ENCODE peak calls at places on chromosomes 13 and 19, in ten cellular contexts. E is fibroblast of lung, P is PC-9, K is MM.1S, V is neural progenitor cell, A is GM23248, L is PC-3, M is HCT116, C is astrocyte, Y is H9. W is an unnamed sample.

GRCh38 chr13:97267418-97268059 is 45.4 kb downstream of the MBNL2 start:
- DNase-seq in C (no peak), P (no peak), K (no peak), E (peak), L (no peak), V (peak), A (no peak), M (no peak), Y (peak), W (no peak)

GRCh38 chr13:77002590-77003190 is 10.8 kb downstream of the CLN5 start:
- DNase-seq in K (no peak), V (peak), Y (no peak), C (no peak), P (peak), A (peak), L (peak), M (peak), E (peak), W (peak)

GRCh38 chr13:66519259-66519658 is 710.9 kb downstream of the PCDH9 start:
- DNase-seq in C (no peak), Y (no peak), E (no peak), P (no peak), L (no peak), A (no peak), K (no peak), V (no peak), M (no peak), W (no peak)

GRCh38 chr19:45179063-45179847 is 671 bp downstream of the BLOC1S3 start:
- DNase-seq in C (peak), P (peak), A (peak), L (peak), E (peak), Y (no peak), K (peak), V (peak), M (no peak), W (peak)

GRCh38 chr13:99086869-99087129 is 108.9 kb upstream of the DOCK9 start:
- DNase-seq in C (peak), L (no peak), K (peak), E (peak), V (no peak), Y (peak), P (no peak), A (no peak), M (no peak), W (no peak)

GRCh38 chr13:23021921-23022320 is 158.9 kb upstream of the SGCG start:
- DNase-seq in V (no peak), C (no peak), L (no peak), P (no peak), Y (no peak), M (no peak), A (no peak), E (no peak), K (no peak), W (no peak)

GRCh38 chr13:111211789-111212516 is 96.8 kb downstream of the ARHGEF7 start:
- DNase-seq in M (no peak), C (peak), V (peak), P (no peak), A (no peak), Y (peak), L (no peak), E (peak), K (no peak), W (peak)

GRCh38 chr13:110538632-110539031 is 22.9 kb downstream of the RAB20 start:
- DNase-seq in M (no peak), E (no peak), Y (no peak), C (no peak), L (no peak), A (no peak), P (no peak), V (no peak), K (no peak), W (no peak)

GRCh38 chr13:51687928-51688714 is 103.9 kb downstream of the WDFY2 start:
- DNase-seq in P (no peak), K (no peak), C (no peak), L (no peak), V (peak), E (no peak), A (no peak), Y (no peak), M (no peak), W (no peak)

GRCh38 chr13:23636360-23636759 is 66.1 kb downstream of the TNFRSF19 start:
- DNase-seq in K (no peak), A (no peak), P (no peak), L (no peak), M (no peak), C (no peak), V (no peak), E (no peak), Y (no peak), W (no peak)

GRCh38 chr13:26473571-26474230 is 83.8 kb upstream of the WASF3 start:
- DNase-seq in C (no peak), V (no peak), L (no peak), M (no peak), P (no peak), A (no peak), Y (no peak), K (no peak), E (no peak), W (no peak)

GRCh38 chr13:34657716-34658115 is 284.4 kb upstream of the NBEA start:
- DNase-seq in A (peak), V (no peak), M (no peak), Y (no peak), K (no peak), P (no peak), E (peak), C (peak), L (peak), W (peak)

GRCh38 chr19:21841784-21842097 is 5.8 kb upstream of the ZNF43 start:
- DNase-seq in E (no peak), M (no peak), L (no peak), K (no peak), Y (no peak), A (no peak), P (no peak), V (no peak), C (no peak), W (no peak)

GRCh38 chr19:28641395-28641794 is 571.6 kb downstream of the UQCRFS1 start:
- DNase-seq in L (no peak), Y (no peak), C (no peak), P (no peak), M (no peak), A (peak), K (no peak), E (no peak), V (no peak), W (no peak)

GRCh38 chr13:73720216-73720840 is 413.9 kb downstream of the KLF12 start:
- DNase-seq in V (no peak), Y (no peak), M (no peak), C (peak), E (peak), P (no peak), A (peak), L (no peak), K (no peak), W (peak)

GRCh38 chr13:111129465-111130110 is 14.5 kb downstream of the ARHGEF7 start:
- DNase-seq in L (no peak), K (no peak), M (no peak), E (no peak), A (no peak), P (no peak), V (no peak), Y (no peak), C (no peak), W (no peak)

GRCh38 chr13:104683789-104684188 is 1617.6 kb upstream of the SLC10A2 start:
- DNase-seq in K (no peak), Y (no peak), L (peak), A (no peak), V (peak), E (no peak), C (no peak), M (no peak), P (no peak), W (no peak)

GRCh38 chr19:850221-850978 is 1.7 kb upstream of the ELANE start:
- DNase-seq in L (peak), M (no peak), Y (peak), P (peak), C (peak), A (peak), K (no peak), E (peak), V (peak), W (peak)

GRCh38 chr19:2608602-2608922 is 93.9 kb downstream of the GNG7 start:
- DNase-seq in C (no peak), M (no peak), P (no peak), K (no peak), A (no peak), L (no peak), E (no peak), V (no peak), Y (no peak), W (no peak)

GRCh38 chr13:82636119-82636518 is 1246.2 kb downstream of the SLITRK1 start:
- DNase-seq in E (peak), V (no peak), A (peak), K (no peak), L (peak), C (peak), P (no peak), M (no peak), Y (no peak), W (peak)

GRCh38 chr19:2578391-2578826 is 102.5 kb downstream of the GADD45B start:
- DNase-seq in C (peak), K (no peak), V (peak), M (no peak), L (peak), Y (peak), E (peak), P (peak), A (peak), W (peak)

GRCh38 chr19:48500830-48501445 is 10.7 kb downstream of the LMTK3 start:
- DNase-seq in K (no peak), P (no peak), C (no peak), A (no peak), E (no peak), M (no peak), Y (peak), V (no peak), L (no peak), W (no peak)
- H2AFZ ChIP-seq in K (peak), P (peak), C (no peak), A (no peak), E (no peak), M (no peak), Y (no peak), V (no peak), L (peak), W (peak)

GRCh38 chr13:113970810-113971470 is 2.9 kb downstream of the C13orf46 start:
- DNase-seq in P (peak), K (no peak), C (peak), M (no peak), A (peak), Y (no peak), L (peak), V (no peak), E (peak), W (peak)
- H2AFZ ChIP-seq in P (peak), K (no peak), C (no peak), M (no peak), A (no peak), Y (no peak), L (peak), V (no peak), E (no peak), W (no peak)

GRCh38 chr13:113419531-113420183 is 33.6 kb downstream of the ADPRHL1 start:
- DNase-seq in M (no peak), Y (no peak), E (no peak), P (no peak), C (no peak), K (no peak), V (no peak), L (no peak), A (no peak), W (no peak)
- H2AFZ ChIP-seq in M (no peak), Y (no peak), E (no peak), P (no peak), C (no peak), K (no peak), V (no peak), L (no peak), A (no peak), W (no peak)

DNA sequence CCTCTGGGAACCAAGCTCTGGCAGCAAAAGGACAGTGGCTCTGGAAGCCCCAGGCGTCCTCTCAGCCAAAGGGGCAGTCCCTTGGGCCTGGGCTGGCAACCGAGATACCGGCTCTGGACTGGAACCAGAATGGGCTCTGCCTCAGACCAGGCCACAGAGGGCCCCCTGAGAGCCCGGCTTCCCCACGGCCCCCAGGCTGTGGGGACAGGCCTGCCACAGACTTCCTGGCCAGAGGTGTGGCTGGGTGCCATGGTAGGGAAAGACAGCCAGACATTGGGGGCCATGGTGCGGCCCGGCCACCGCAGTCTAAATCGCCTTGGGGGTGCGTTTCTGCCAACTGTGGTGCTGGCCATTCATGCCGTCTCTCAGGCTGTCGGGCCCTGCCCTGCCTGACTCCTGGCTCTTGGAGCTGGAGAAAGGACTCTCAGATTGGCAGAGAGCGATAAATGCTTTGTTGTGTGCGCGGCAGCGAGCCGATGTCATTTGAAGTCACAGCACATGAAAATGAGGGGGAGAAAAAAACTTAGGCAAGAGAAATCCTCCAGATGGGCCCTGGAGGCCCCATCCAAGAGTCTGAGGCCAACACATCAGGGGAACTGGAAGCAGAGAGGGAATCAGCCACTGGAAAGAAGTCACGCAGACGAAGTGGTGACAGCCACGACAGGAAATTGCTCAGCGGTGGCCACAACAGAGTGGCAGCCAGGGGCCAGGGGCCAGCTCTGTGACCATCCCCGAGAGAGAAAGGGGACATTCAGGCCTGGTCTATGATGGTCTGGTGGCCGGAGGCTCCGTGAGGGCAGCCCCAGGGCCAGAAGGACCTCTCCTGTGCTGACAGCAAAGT is 26.5 kb downstream of the SH3GL1 start:
- DNase-seq in Y (no peak), L (no peak), K (no peak), A (peak), V (no peak), E (peak), M (no peak), P (no peak), C (no peak), W (peak)
- H2AFZ ChIP-seq in Y (no peak), L (no peak), K (no peak), A (no peak), V (no peak), E (no peak), M (no peak), P (no peak), C (no peak), W (peak)